ENCODE peak calls at places on chromosomes 13 and 19, in five cellular contexts. One of them, this sample, is unnamed.

GRCh38 chr19:2059422-2060201 is 8.6 kb upstream of the MKNK2 start:
- DNase-seq in activated gamma-delta T cell treated with Interleukin-2 at 50 U/mL for 16 hours: no peak
- DNase-seq in activated CD4-positive, CD25-positive, alpha-beta regulatory T cell treated with anti-CD3 and anti-CD28 coated beads, Interleukin-2, amount 50 U/mL, for 16 hours: no peak
- DNase-seq in posterior vena cava: peak; percentile 93
- DNase-seq in amygdala: peak; percentile 83
- DNase-seq in this sample: no peak

GRCh38 chr13:23087884-23088283 is 92.9 kb upstream of the SGCG start:
- DNase-seq in activated gamma-delta T cell treated with Interleukin-2 at 50 U/mL for 16 hours: no peak
- DNase-seq in activated CD4-positive, CD25-positive, alpha-beta regulatory T cell treated with anti-CD3 and anti-CD28 coated beads, Interleukin-2, amount 50 U/mL, for 16 hours: no peak
- DNase-seq in posterior vena cava: no peak
- DNase-seq in amygdala: no peak
- DNase-seq in this sample: no peak

GRCh38 chr13:57948884-57949283 is 317.3 kb downstream of the PCDH17 start:
- DNase-seq in activated gamma-delta T cell treated with Interleukin-2 at 50 U/mL for 16 hours: no peak
- DNase-seq in activated CD4-positive, CD25-positive, alpha-beta regulatory T cell treated with anti-CD3 and anti-CD28 coated beads, Interleukin-2, amount 50 U/mL, for 16 hours: no peak
- DNase-seq in posterior vena cava: no peak
- DNase-seq in amygdala: no peak
- DNase-seq in this sample: no peak

GRCh38 chr13:48808689-48809088 is 155.0 kb downstream of the CYSLTR2 start:
- DNase-seq in activated gamma-delta T cell treated with Interleukin-2 at 50 U/mL for 16 hours: no peak
- DNase-seq in activated CD4-positive, CD25-positive, alpha-beta regulatory T cell treated with anti-CD3 and anti-CD28 coated beads, Interleukin-2, amount 50 U/mL, for 16 hours: no peak
- DNase-seq in posterior vena cava: no peak
- DNase-seq in amygdala: no peak
- DNase-seq in this sample: no peak

GRCh38 chr13:48828962-48829405 is 146.7 kb upstream of the FNDC3A start:
- DNase-seq in activated gamma-delta T cell treated with Interleukin-2 at 50 U/mL for 16 hours: no peak
- DNase-seq in activated CD4-positive, CD25-positive, alpha-beta regulatory T cell treated with anti-CD3 and anti-CD28 coated beads, Interleukin-2, amount 50 U/mL, for 16 hours: no peak
- DNase-seq in posterior vena cava: no peak
- DNase-seq in amygdala: no peak
- DNase-seq in this sample: no peak

GRCh38 chr19:48221628-48222027 is 34.1 kb downstream of the CARD8 start:
- DNase-seq in activated gamma-delta T cell treated with Interleukin-2 at 50 U/mL for 16 hours: no peak
- DNase-seq in activated CD4-positive, CD25-positive, alpha-beta regulatory T cell treated with anti-CD3 and anti-CD28 coated beads, Interleukin-2, amount 50 U/mL, for 16 hours: no peak
- DNase-seq in posterior vena cava: no peak
- DNase-seq in amygdala: no peak
- DNase-seq in this sample: no peak

GRCh38 chr19:38095411-38096308 is 128.4 kb downstream of the DPF1 start:
- DNase-seq in activated gamma-delta T cell treated with Interleukin-2 at 50 U/mL for 16 hours: peak; percentile 41
- DNase-seq in activated CD4-positive, CD25-positive, alpha-beta regulatory T cell treated with anti-CD3 and anti-CD28 coated beads, Interleukin-2, amount 50 U/mL, for 16 hours: peak; percentile 8
- DNase-seq in posterior vena cava: peak; percentile 91
- DNase-seq in amygdala: peak; percentile 55
- DNase-seq in this sample: peak; percentile 60

GRCh38 chr19:27833031-27833430 is 1379.9 kb downstream of the UQCRFS1 start:
- DNase-seq in activated gamma-delta T cell treated with Interleukin-2 at 50 U/mL for 16 hours: no peak
- DNase-seq in activated CD4-positive, CD25-positive, alpha-beta regulatory T cell treated with anti-CD3 and anti-CD28 coated beads, Interleukin-2, amount 50 U/mL, for 16 hours: no peak
- DNase-seq in posterior vena cava: no peak
- DNase-seq in amygdala: no peak
- DNase-seq in this sample: no peak

GRCh38 chr13:101115762-101116161 is 300.5 kb downstream of the NALCN start:
- DNase-seq in activated gamma-delta T cell treated with Interleukin-2 at 50 U/mL for 16 hours: no peak
- DNase-seq in activated CD4-positive, CD25-positive, alpha-beta regulatory T cell treated with anti-CD3 and anti-CD28 coated beads, Interleukin-2, amount 50 U/mL, for 16 hours: no peak
- DNase-seq in posterior vena cava: no peak
- DNase-seq in amygdala: no peak
- DNase-seq in this sample: no peak

GRCh38 chr13:21014139-21014665 is 47.2 kb downstream of the LATS2 start:
- DNase-seq in activated gamma-delta T cell treated with Interleukin-2 at 50 U/mL for 16 hours: no peak
- DNase-seq in activated CD4-positive, CD25-positive, alpha-beta regulatory T cell treated with anti-CD3 and anti-CD28 coated beads, Interleukin-2, amount 50 U/mL, for 16 hours: no peak
- DNase-seq in posterior vena cava: no peak
- DNase-seq in amygdala: no peak
- DNase-seq in this sample: no peak

GRCh38 chr13:25286308-25286968 is 850 bp downstream of the MTMR6 start:
- DNase-seq in activated gamma-delta T cell treated with Interleukin-2 at 50 U/mL for 16 hours: peak; percentile 9
- DNase-seq in activated CD4-positive, CD25-positive, alpha-beta regulatory T cell treated with anti-CD3 and anti-CD28 coated beads, Interleukin-2, amount 50 U/mL, for 16 hours: no peak
- DNase-seq in posterior vena cava: peak; percentile 73
- DNase-seq in amygdala: no peak
- DNase-seq in this sample: no peak

GRCh38 chr13:94859812-94860210 is 147.5 kb upstream of the SOX21 start:
- DNase-seq in activated gamma-delta T cell treated with Interleukin-2 at 50 U/mL for 16 hours: no peak
- DNase-seq in activated CD4-positive, CD25-positive, alpha-beta regulatory T cell treated with anti-CD3 and anti-CD28 coated beads, Interleukin-2, amount 50 U/mL, for 16 hours: no peak
- DNase-seq in posterior vena cava: no peak
- DNase-seq in amygdala: no peak
- DNase-seq in this sample: no peak

GRCh38 chr13:79547821-79548220 is 66.9 kb downstream of the NDFIP2 start:
- DNase-seq in activated gamma-delta T cell treated with Interleukin-2 at 50 U/mL for 16 hours: no peak
- DNase-seq in activated CD4-positive, CD25-positive, alpha-beta regulatory T cell treated with anti-CD3 and anti-CD28 coated beads, Interleukin-2, amount 50 U/mL, for 16 hours: no peak
- DNase-seq in posterior vena cava: no peak
- DNase-seq in amygdala: no peak
- DNase-seq in this sample: no peak

GRCh38 chr13:83883061-83883523 is 818 bp upstream of the SLITRK1 start:
- DNase-seq in activated gamma-delta T cell treated with Interleukin-2 at 50 U/mL for 16 hours: no peak
- DNase-seq in activated CD4-positive, CD25-positive, alpha-beta regulatory T cell treated with anti-CD3 and anti-CD28 coated beads, Interleukin-2, amount 50 U/mL, for 16 hours: no peak
- DNase-seq in posterior vena cava: no peak
- DNase-seq in amygdala: no peak
- DNase-seq in this sample: no peak

GRCh38 chr19:39599116-39599515 is 3.2 kb upstream of the LGALS13 start:
- DNase-seq in activated gamma-delta T cell treated with Interleukin-2 at 50 U/mL for 16 hours: no peak
- DNase-seq in activated CD4-positive, CD25-positive, alpha-beta regulatory T cell treated with anti-CD3 and anti-CD28 coated beads, Interleukin-2, amount 50 U/mL, for 16 hours: no peak
- DNase-seq in posterior vena cava: no peak
- DNase-seq in amygdala: no peak
- DNase-seq in this sample: no peak

GRCh38 chr19:7505682-7506384 is 10.1 kb upstream of the ZNF358 start:
- DNase-seq in activated gamma-delta T cell treated with Interleukin-2 at 50 U/mL for 16 hours: no peak
- DNase-seq in activated CD4-positive, CD25-positive, alpha-beta regulatory T cell treated with anti-CD3 and anti-CD28 coated beads, Interleukin-2, amount 50 U/mL, for 16 hours: no peak
- DNase-seq in posterior vena cava: no peak
- DNase-seq in amygdala: no peak
- DNase-seq in this sample: no peak

GRCh38 chr19:21468791-21469190 is 36.6 kb upstream of the ZNF429 start:
- DNase-seq in activated gamma-delta T cell treated with Interleukin-2 at 50 U/mL for 16 hours: no peak
- DNase-seq in activated CD4-positive, CD25-positive, alpha-beta regulatory T cell treated with anti-CD3 and anti-CD28 coated beads, Interleukin-2, amount 50 U/mL, for 16 hours: no peak
- DNase-seq in posterior vena cava: no peak
- DNase-seq in amygdala: no peak
- DNase-seq in this sample: no peak

GRCh38 chr19:3369337-3370213 is 3.2 kb downstream of the NFIC start:
- DNase-seq in activated gamma-delta T cell treated with Interleukin-2 at 50 U/mL for 16 hours: no peak
- DNase-seq in activated CD4-positive, CD25-positive, alpha-beta regulatory T cell treated with anti-CD3 and anti-CD28 coated beads, Interleukin-2, amount 50 U/mL, for 16 hours: no peak
- DNase-seq in posterior vena cava: peak; percentile 92
- DNase-seq in amygdala: peak; percentile 64
- DNase-seq in this sample: no peak

GRCh38 chr13:49098198-49098597 is 121.9 kb upstream of the MLNR start:
- DNase-seq in activated gamma-delta T cell treated with Interleukin-2 at 50 U/mL for 16 hours: no peak
- DNase-seq in activated CD4-positive, CD25-positive, alpha-beta regulatory T cell treated with anti-CD3 and anti-CD28 coated beads, Interleukin-2, amount 50 U/mL, for 16 hours: no peak
- DNase-seq in posterior vena cava: no peak
- DNase-seq in amygdala: no peak
- DNase-seq in this sample: no peak

GRCh38 chr19:14544977-14545715 is 15.8 kb downstream of the TECR start:
- DNase-seq in activated gamma-delta T cell treated with Interleukin-2 at 50 U/mL for 16 hours: no peak
- DNase-seq in activated CD4-positive, CD25-positive, alpha-beta regulatory T cell treated with anti-CD3 and anti-CD28 coated beads, Interleukin-2, amount 50 U/mL, for 16 hours: no peak
- DNase-seq in posterior vena cava: no peak
- DNase-seq in amygdala: peak; percentile 97
- DNase-seq in this sample: no peak

GRCh38 chr19:37950471-37951175 is 43.6 kb downstream of the SIPA1L3 start:
- DNase-seq in activated gamma-delta T cell treated with Interleukin-2 at 50 U/mL for 16 hours: no peak
- DNase-seq in activated CD4-positive, CD25-positive, alpha-beta regulatory T cell treated with anti-CD3 and anti-CD28 coated beads, Interleukin-2, amount 50 U/mL, for 16 hours: no peak
- DNase-seq in posterior vena cava: no peak
- DNase-seq in amygdala: no peak
- DNase-seq in this sample: no peak

GRCh38 chr19:2321565-2322283 is 6.7 kb downstream of the LSM7 start:
- DNase-seq in activated gamma-delta T cell treated with Interleukin-2 at 50 U/mL for 16 hours: no peak
- DNase-seq in activated CD4-positive, CD25-positive, alpha-beta regulatory T cell treated with anti-CD3 and anti-CD28 coated beads, Interleukin-2, amount 50 U/mL, for 16 hours: no peak
- DNase-seq in posterior vena cava: no peak
- DNase-seq in amygdala: no peak
- DNase-seq in this sample: no peak

GRCh38 chr19:46218160-46218559 is 11.4 kb upstream of the IGFL1 start:
- DNase-seq in activated gamma-delta T cell treated with Interleukin-2 at 50 U/mL for 16 hours: no peak
- DNase-seq in activated CD4-positive, CD25-positive, alpha-beta regulatory T cell treated with anti-CD3 and anti-CD28 coated beads, Interleukin-2, amount 50 U/mL, for 16 hours: no peak
- DNase-seq in posterior vena cava: no peak
- DNase-seq in amygdala: no peak
- DNase-seq in this sample: peak; percentile 10

GRCh38 chr19:1860133-1860775 is 3.1 kb downstream of the KLF16 start:
- DNase-seq in activated gamma-delta T cell treated with Interleukin-2 at 50 U/mL for 16 hours: no peak
- DNase-seq in activated CD4-positive, CD25-positive, alpha-beta regulatory T cell treated with anti-CD3 and anti-CD28 coated beads, Interleukin-2, amount 50 U/mL, for 16 hours: no peak
- DNase-seq in posterior vena cava: no peak
- DNase-seq in amygdala: peak; percentile 69
- DNase-seq in this sample: peak; percentile 53

GRCh38 chr13:21079206-21079605 is 17.8 kb upstream of the LATS2 start:
- DNase-seq in activated gamma-delta T cell treated with Interleukin-2 at 50 U/mL for 16 hours: no peak
- DNase-seq in activated CD4-positive, CD25-positive, alpha-beta regulatory T cell treated with anti-CD3 and anti-CD28 coated beads, Interleukin-2, amount 50 U/mL, for 16 hours: no peak
- DNase-seq in posterior vena cava: no peak
- DNase-seq in amygdala: no peak
- DNase-seq in this sample: no peak

GRCh38 chr13:98143601-98144500 is 957 bp downstream of the FARP1 start:
- DNase-seq in activated gamma-delta T cell treated with Interleukin-2 at 50 U/mL for 16 hours: no peak
- DNase-seq in activated CD4-positive, CD25-positive, alpha-beta regulatory T cell treated with anti-CD3 and anti-CD28 coated beads, Interleukin-2, amount 50 U/mL, for 16 hours: no peak
- DNase-seq in posterior vena cava: no peak
- DNase-seq in amygdala: no peak
- DNase-seq in this sample: no peak

GRCh38 chr13:45441633-45442032 is 23.1 kb upstream of the COG3 start:
- DNase-seq in activated gamma-delta T cell treated with Interleukin-2 at 50 U/mL for 16 hours: no peak
- DNase-seq in activated CD4-positive, CD25-positive, alpha-beta regulatory T cell treated with anti-CD3 and anti-CD28 coated beads, Interleukin-2, amount 50 U/mL, for 16 hours: no peak
- DNase-seq in posterior vena cava: no peak
- DNase-seq in amygdala: no peak
- DNase-seq in this sample: no peak